ENCODE peak calls at places on chromosomes 6 and 20, in four cellular contexts. One of them, this sample, is unnamed.

GRCh38 chr6:56643379-56644089 is 845 bp upstream of the DST start:
- DNase-seq in WTC11: no peak
- DNase-seq in nephron progenitor cell: no peak
- DNase-seq in OCI-LY7: no peak
- DNase-seq in this sample: no peak

GRCh38 chr20:53734006-53734688 is 140.5 kb upstream of the ZNF217 start:
- DNase-seq in nephron progenitor cell: no peak
- DNase-seq in WTC11: no peak
- DNase-seq in OCI-LY7: no peak
- DNase-seq in this sample: no peak

GRCh38 chr6:34315780-34316179 is 67.0 kb upstream of the SMIM29 start:
- DNase-seq in WTC11: no peak
- DNase-seq in OCI-LY7: peak; percentile 81
- DNase-seq in nephron progenitor cell: no peak
- DNase-seq in this sample: no peak

GRCh38 chr6:82573200-82573972 is 209.8 kb downstream of the TPBG start:
- DNase-seq in OCI-LY7: no peak
- DNase-seq in nephron progenitor cell: no peak
- DNase-seq in WTC11: no peak
- DNase-seq in this sample: no peak

GRCh38 chr6:142613981-142614380 is 312.2 kb downstream of the ADGRG6 start:
- DNase-seq in nephron progenitor cell: no peak
- DNase-seq in WTC11: no peak
- DNase-seq in OCI-LY7: no peak
- DNase-seq in this sample: no peak

GRCh38 chr6:87482382-87482781 is 9.6 kb downstream of the SLC35A1 start:
- DNase-seq in nephron progenitor cell: no peak
- DNase-seq in WTC11: no peak
- DNase-seq in OCI-LY7: no peak
- DNase-seq in this sample: no peak

GRCh38 chr20:48238326-48238725 is 453.0 kb upstream of the SULF2 start:
- DNase-seq in OCI-LY7: no peak
- DNase-seq in nephron progenitor cell: no peak
- DNase-seq in WTC11: no peak
- DNase-seq in this sample: no peak

GRCh38 chr6:43978473-43979360 is 148.5 kb downstream of the MRPL14 start:
- DNase-seq in OCI-LY7: no peak
- DNase-seq in WTC11: no peak
- DNase-seq in nephron progenitor cell: no peak
- DNase-seq in this sample: no peak

GRCh38 chr6:129120856-129121255 is 237.9 kb downstream of the LAMA2 start:
- DNase-seq in OCI-LY7: no peak
- DNase-seq in nephron progenitor cell: no peak
- DNase-seq in WTC11: no peak
- DNase-seq in this sample: no peak

GRCh38 chr6:32819729-32820128 is 2.9 kb upstream of the HLA-DOB start:
- DNase-seq in nephron progenitor cell: no peak
- DNase-seq in WTC11: no peak
- DNase-seq in OCI-LY7: no peak
- DNase-seq in this sample: no peak

GRCh38 chr20:59672576-59672975 is 68.2 kb downstream of the PHACTR3 start:
- DNase-seq in WTC11: no peak
- DNase-seq in nephron progenitor cell: no peak
- DNase-seq in OCI-LY7: no peak
- DNase-seq in this sample: no peak

GRCh38 chr6:22800451-22800850 is 231.1 kb downstream of the HDGFL1 start:
- DNase-seq in nephron progenitor cell: no peak
- DNase-seq in WTC11: no peak
- DNase-seq in OCI-LY7: no peak
- DNase-seq in this sample: no peak

DNA sequence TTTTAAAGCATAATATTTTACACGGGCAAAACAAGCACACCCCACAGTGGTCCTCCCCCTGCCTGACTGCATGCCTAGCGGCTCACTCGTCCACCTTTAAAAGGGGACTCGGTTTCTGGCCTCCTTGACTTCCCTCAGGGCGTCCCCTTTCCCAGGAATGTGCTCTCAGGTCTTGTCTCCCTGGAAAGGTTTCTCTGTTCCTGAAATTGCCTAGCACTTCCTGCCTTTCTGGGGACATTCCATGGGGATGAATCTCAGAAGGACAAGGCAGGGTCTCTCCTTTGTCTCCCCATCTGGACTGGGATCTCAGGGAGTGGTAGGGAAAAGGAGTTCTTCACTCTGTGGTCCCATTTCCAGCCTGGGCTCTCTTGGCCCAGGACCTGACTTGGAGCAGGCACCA is 4.9 kb downstream of the TCF15 start:
- DNase-seq in OCI-LY7: no peak
- DNase-seq in WTC11: no peak
- DNase-seq in nephron progenitor cell: no peak
- DNase-seq in this sample: no peak
- TF ChIP-seq CTCF in OCI-LY7: no peak
- TF ChIP-seq CTCF in WTC11: no peak
- TF ChIP-seq CTCF in nephron progenitor cell: no peak
- TF ChIP-seq CTCF in this sample: no peak

GRCh38 chr6:169640347-169640972 is 61.4 kb downstream of the WDR27 start:
- DNase-seq in WTC11: no peak
- DNase-seq in OCI-LY7: no peak
- DNase-seq in nephron progenitor cell: no peak
- DNase-seq in this sample: no peak
- TF ChIP-seq CTCF in WTC11: no peak
- TF ChIP-seq CTCF in OCI-LY7: no peak
- TF ChIP-seq CTCF in nephron progenitor cell: no peak
- TF ChIP-seq CTCF in this sample: no peak

GRCh38 chr6:168368063-168368835 is 48.7 kb upstream of the DACT2 start:
- DNase-seq in OCI-LY7: no peak
- DNase-seq in WTC11: no peak
- DNase-seq in nephron progenitor cell: no peak
- DNase-seq in this sample: no peak
- TF ChIP-seq CTCF in OCI-LY7: no peak
- TF ChIP-seq CTCF in WTC11: no peak
- TF ChIP-seq CTCF in nephron progenitor cell: no peak
- TF ChIP-seq CTCF in this sample: no peak

GRCh38 chr6:71082033-71082620 is 125.3 kb upstream of the B3GAT2 start:
- DNase-seq in OCI-LY7: no peak
- DNase-seq in WTC11: no peak
- DNase-seq in nephron progenitor cell: no peak
- DNase-seq in this sample: no peak

GRCh38 chr6:71080151-71080550 is 123.3 kb upstream of the B3GAT2 start:
- DNase-seq in nephron progenitor cell: no peak
- DNase-seq in WTC11: no peak
- DNase-seq in OCI-LY7: no peak
- DNase-seq in this sample: no peak

GRCh38 chr6:71077655-71078054 is 120.8 kb upstream of the B3GAT2 start:
- DNase-seq in nephron progenitor cell: no peak
- DNase-seq in WTC11: no peak
- DNase-seq in OCI-LY7: no peak
- DNase-seq in this sample: no peak

GRCh38 chr6:71079707-71080106 is 122.8 kb upstream of the B3GAT2 start:
- DNase-seq in OCI-LY7: no peak
- DNase-seq in WTC11: no peak
- DNase-seq in nephron progenitor cell: no peak
- DNase-seq in this sample: no peak

GRCh38 chr6:71080793-71081192 is 123.9 kb upstream of the B3GAT2 start:
- DNase-seq in nephron progenitor cell: no peak
- DNase-seq in WTC11: no peak
- DNase-seq in OCI-LY7: no peak
- DNase-seq in this sample: no peak
- TF ChIP-seq CTCF in nephron progenitor cell: no peak
- TF ChIP-seq CTCF in WTC11: no peak
- TF ChIP-seq CTCF in OCI-LY7: no peak
- TF ChIP-seq CTCF in this sample: no peak

GRCh38 chr6:158595223-158595622 is 35.3 kb downstream of the TMEM181 start:
- DNase-seq in OCI-LY7: peak; percentile 19
- DNase-seq in WTC11: no peak
- DNase-seq in nephron progenitor cell: no peak
- DNase-seq in this sample: no peak
- TF ChIP-seq CTCF in OCI-LY7: peak; percentile 69
- TF ChIP-seq CTCF in WTC11: no peak
- TF ChIP-seq CTCF in nephron progenitor cell: peak; percentile 13
- TF ChIP-seq CTCF in this sample: no peak